ENCODE peak calls at places on chromosome 6, in seven cellular contexts. J is effector CD4-positive, alpha-beta T cell; R is psoas muscle; Y is pons; M is left lung; D is left ventricle myocardium inferior; N is PC-3. H is an unnamed sample.

GRCh38 chr6:20168668-20169633 is 43.3 kb downstream of the MBOAT1 start:
- DNase-seq in J (no peak), N (no peak), M (no peak), R (no peak), Y (no peak), D (no peak), H (no peak)

GRCh38 chr6:15247750-15248450 is 2.0 kb downstream of the JARID2 start:
- DNase-seq in N (peak; percentile 37), M (peak; percentile 62), J (peak; percentile 19), R (peak; percentile 60), Y (peak; percentile 56), D (peak; percentile 61), H (no peak)

GRCh38 chr6:33869826-33870423 is 66.1 kb upstream of the MLN start:
- DNase-seq in N (no peak), M (no peak), J (no peak), R (no peak), D (no peak), Y (no peak), H (no peak)

GRCh38 chr6:82111114-82111513 is 136.4 kb downstream of the IBTK start:
- DNase-seq in M (no peak), R (no peak), J (no peak), N (no peak), Y (no peak), D (no peak), H (no peak)

GRCh38 chr6:13294499-13295069 is 33.8 kb downstream of the TBC1D7 start:
- DNase-seq in J (no peak), Y (peak; percentile 51), R (no peak), D (no peak), N (no peak), M (no peak), H (no peak)

GRCh38 chr6:101086473-101086872 is 205.3 kb upstream of the ASCC3 start:
- DNase-seq in M (no peak), D (no peak), Y (no peak), J (no peak), N (no peak), R (no peak), H (no peak)

GRCh38 chr6:96086745-96087144 is 71.0 kb downstream of the FUT9 start:
- DNase-seq in N (no peak), M (no peak), Y (no peak), J (no peak), R (no peak), D (no peak), H (no peak)

GRCh38 chr6:3697609-3698008 is 53.9 kb downstream of the PXDC1 start:
- DNase-seq in J (no peak), N (no peak), Y (no peak), R (no peak), M (no peak), D (no peak), H (no peak)

GRCh38 chr6:169248521-169248971 is 5.1 kb downstream of the THBS2 start:
- DNase-seq in D (no peak), Y (no peak), R (no peak), M (no peak), J (no peak), N (no peak), H (no peak)

GRCh38 chr6:32529697-32530429 is at the start of gene HLA-DRB5:
- DNase-seq in R (no peak), Y (peak; percentile 55), N (no peak), M (peak; percentile 63), J (no peak), D (peak; percentile 26), H (peak; percentile 0)

H was measured in effector memory CD4-positive, alpha-beta T cell.